ENCODE peak calls at places on chromosomes 7 and 10, in nine cellular contexts. I, R, Y, G, N, C, M, Z and S are unnamed samples.

GRCh38 chr7:128025380-128025779 is 5.9 kb downstream of the LRRC4 start:
- DNase-seq in I (no peak), R (no peak), Y (peak), G (peak), N (peak), C (no peak), M (no peak), Z (no peak), S (no peak)

GRCh38 chr10:70255329-70256299 is 22.4 kb upstream of the PPA1 start:
- DNase-seq in I (no peak), R (no peak), Y (no peak), G (peak), N (peak), C (peak), M (no peak), Z (peak), S (no peak)

GRCh38 chr7:98874942-98875341 is 3.4 kb upstream of the TRRAP start:
- DNase-seq in I (no peak), R (no peak), Y (no peak), G (no peak), N (no peak), C (no peak), M (no peak), Z (no peak), S (no peak)

GRCh38 chr10:70575874-70576802 is 26.4 kb downstream of the PRF1 start:
- DNase-seq in I (peak), R (no peak), Y (no peak), G (no peak), N (peak), C (no peak), M (no peak), Z (peak), S (no peak)

GRCh38 chr7:142807855-142808460 is 37.2 kb downstream of the PRSS2 start:
- DNase-seq in I (no peak), R (no peak), Y (peak), G (no peak), N (peak), C (no peak), M (no peak), Z (no peak), S (no peak)

GRCh38 chr7:93301736-93302135 is 69.6 kb downstream of the VPS50 start:
- DNase-seq in I (no peak), R (no peak), Y (no peak), G (no peak), N (no peak), C (no peak), M (no peak), Z (no peak), S (no peak)

GRCh38 chr7:137847418-137848050 is 760 bp upstream of the DGKI start:
- DNase-seq in I (no peak), R (no peak), Y (no peak), G (no peak), N (no peak), C (no peak), M (no peak), Z (no peak), S (no peak)

GRCh38 chr10:91799580-91799975 is 1.4 kb downstream of the TNKS2 start:
- DNase-seq in I (no peak), R (no peak), Y (peak), G (peak), N (peak), C (no peak), M (no peak), Z (no peak), S (no peak)

GRCh38 chr10:97127960-97128850 is 57.6 kb downstream of the SLIT1 start:
- DNase-seq in I (no peak), R (no peak), Y (no peak), G (no peak), N (no peak), C (no peak), M (no peak), Z (peak), S (no peak)

GRCh38 chr7:101691822-101692384 is 62.8 kb upstream of the MYL10 start:
- DNase-seq in I (no peak), R (no peak), Y (no peak), G (no peak), N (no peak), C (no peak), M (no peak), Z (no peak), S (no peak)

GRCh38 chr7:24381919-24382505 is 98.0 kb downstream of the NPY start:
- DNase-seq in I (no peak), R (no peak), Y (no peak), G (peak), N (peak), C (peak), M (no peak), Z (no peak), S (peak)

GRCh38 chr10:24848169-24848688 is 104.2 kb downstream of the PRTFDC1 start:
- DNase-seq in I (no peak), R (no peak), Y (peak), G (no peak), N (no peak), C (no peak), M (no peak), Z (no peak), S (no peak)

GRCh38 chr10:63267414-63268138 is 134.4 kb downstream of the NRBF2 start:
- DNase-seq in I (no peak), R (no peak), Y (peak), G (peak), N (peak), C (peak), M (no peak), Z (peak), S (peak)

GRCh38 chr7:95427914-95428516 is 6.8 kb downstream of the PON2 start:
- DNase-seq in I (no peak), R (no peak), Y (no peak), G (no peak), N (no peak), C (no peak), M (no peak), Z (no peak), S (no peak)

GRCh38 chr7:43296306-43296705 is 183.9 kb downstream of the HECW1 start:
- DNase-seq in I (no peak), R (no peak), Y (peak), G (no peak), N (no peak), C (no peak), M (no peak), Z (no peak), S (no peak)

GRCh38 chr7:112162161-112163020 is 43.8 kb downstream of the DOCK4 start:
- DNase-seq in I (peak), R (no peak), Y (peak), G (peak), N (peak), C (no peak), M (no peak), Z (peak), S (no peak)

GRCh38 chr10:91287276-91287675 is 66.8 kb downstream of the PCGF5 start:
- DNase-seq in I (no peak), R (no peak), Y (no peak), G (peak), N (no peak), C (no peak), M (no peak), Z (no peak), S (no peak)

GRCh38 chr7:87689374-87689773 is 61.2 kb downstream of the RUNDC3B start:
- DNase-seq in I (no peak), R (no peak), Y (no peak), G (no peak), N (no peak), C (no peak), M (no peak), Z (no peak), S (no peak)

GRCh38 chr7:24052572-24053223 is 231.3 kb upstream of the NPY start:
- DNase-seq in I (no peak), R (no peak), Y (peak), G (peak), N (peak), C (no peak), M (no peak), Z (peak), S (peak)

GRCh38 chr10:13503745-13504463 is 24.9 kb downstream of the BEND7 start:
- DNase-seq in I (no peak), R (no peak), Y (peak), G (peak), N (no peak), C (no peak), M (no peak), Z (no peak), S (no peak)

GRCh38 chr7:47392241-47392759 is 189.6 kb downstream of the TNS3 start:
- DNase-seq in I (peak), R (no peak), Y (peak), G (no peak), N (no peak), C (no peak), M (no peak), Z (no peak), S (no peak)

GRCh38 chr10:5018150-5018549 is 14.5 kb upstream of the AKR1C2 start:
- DNase-seq in I (no peak), R (no peak), Y (no peak), G (no peak), N (no peak), C (no peak), M (no peak), Z (no peak), S (no peak)

GRCh38 chr7:4631664-4632171 is 50.4 kb upstream of the FOXK1 start:
- DNase-seq in I (peak), R (no peak), Y (peak), G (peak), N (peak), C (no peak), M (no peak), Z (peak), S (peak)

GRCh38 chr7:17362439-17363095 is 64.1 kb downstream of the AHR start:
- DNase-seq in I (no peak), R (no peak), Y (peak), G (no peak), N (no peak), C (no peak), M (no peak), Z (no peak), S (no peak)

GRCh38 chr10:116809528-116810500 is 39.5 kb upstream of the ENO4 start:
- DNase-seq in I (no peak), R (no peak), Y (no peak), G (peak), N (peak), C (no peak), M (no peak), Z (no peak), S (no peak)